ENCODE peak calls at places on chromosomes 16 and 17, in eight cellular contexts. X, L, W, A, J, M, C and T are unnamed samples.

GRCh38 chr17:7572588-7573323 is 6.7 kb upstream of the CD68 start:
- DNase-seq in X (peak), L (peak), W (peak), A (peak), J (peak), M (no peak), C (peak), T (peak)

GRCh38 chr17:40596261-40596919 is 31.1 kb upstream of the CCR7 start:
- DNase-seq in X (peak), L (no peak), W (no peak), A (no peak), J (no peak), M (no peak), C (peak), T (peak)

GRCh38 chr16:11404608-11405007 is 59.3 kb downstream of the RMI2 start:
- DNase-seq in X (no peak), L (no peak), W (no peak), A (no peak), J (no peak), M (no peak), C (no peak), T (no peak)

GRCh38 chr16:11175850-11176341 is 80.1 kb downstream of the SOCS1 start:
- DNase-seq in X (no peak), L (no peak), W (no peak), A (no peak), J (no peak), M (no peak), C (no peak), T (peak)

GRCh38 chr16:72400257-72401078 is 228.5 kb upstream of the PMFBP1 start:
- DNase-seq in X (peak), L (no peak), W (peak), A (peak), J (no peak), M (no peak), C (peak), T (peak)

GRCh38 chr17:55281592-55282378 is 17.0 kb downstream of the HLF start:
- DNase-seq in X (no peak), L (no peak), W (no peak), A (no peak), J (no peak), M (no peak), C (no peak), T (no peak)

GRCh38 chr17:70031341-70031740 is 43.7 kb upstream of the KCNJ16 start:
- DNase-seq in X (no peak), L (no peak), W (no peak), A (no peak), J (no peak), M (no peak), C (no peak), T (no peak)

GRCh38 chr17:48143629-48144028 is 36.1 kb downstream of the SNX11 start:
- DNase-seq in X (no peak), L (peak), W (no peak), A (no peak), J (no peak), M (no peak), C (no peak), T (peak)

GRCh38 chr16:3766177-3766576 is 48.9 kb upstream of the TRAP1 start:
- DNase-seq in X (no peak), L (no peak), W (no peak), A (no peak), J (no peak), M (no peak), C (no peak), T (no peak)

GRCh38 chr17:49365667-49366066 is 3.6 kb upstream of the ZNF652 start:
- DNase-seq in X (no peak), L (peak), W (no peak), A (peak), J (no peak), M (no peak), C (peak), T (peak)

GRCh38 chr17:73976147-73976546 is 227.3 kb upstream of the RPL38 start:
- DNase-seq in X (no peak), L (no peak), W (no peak), A (no peak), J (no peak), M (no peak), C (no peak), T (no peak)

GRCh38 chr16:12305847-12306246 is 329.3 kb downstream of the SNX29 start:
- DNase-seq in X (no peak), L (no peak), W (no peak), A (no peak), J (no peak), M (no peak), C (no peak), T (no peak)

GRCh38 chr17:5822281-5823060 is 238.2 kb upstream of the NLRP1 start:
- DNase-seq in X (no peak), L (no peak), W (no peak), A (no peak), J (no peak), M (no peak), C (no peak), T (no peak)

GRCh38 chr17:35612924-35613521 is 25.9 kb downstream of the AP2B1 start:
- DNase-seq in X (peak), L (no peak), W (peak), A (peak), J (no peak), M (peak), C (peak), T (peak)

GRCh38 chr17:39579318-39580081 is 28.2 kb downstream of the NEUROD2 start:
- DNase-seq in X (no peak), L (no peak), W (peak), A (no peak), J (peak), M (no peak), C (no peak), T (no peak)

GRCh38 chr16:1164382-1164781 is 11.5 kb downstream of the CACNA1H start:
- DNase-seq in X (no peak), L (no peak), W (no peak), A (no peak), J (no peak), M (no peak), C (no peak), T (no peak)

GRCh38 chr16:13909872-13910303 is 10.1 kb upstream of the ERCC4 start:
- DNase-seq in X (no peak), L (no peak), W (peak), A (peak), J (peak), M (peak), C (no peak), T (no peak)

GRCh38 chr17:32876414-32877163 is at the start of gene MYO1D:
- DNase-seq in X (no peak), L (peak), W (no peak), A (no peak), J (peak), M (no peak), C (peak), T (peak)

GRCh38 chr16:65118866-65119265 is 3.0 kb downstream of the CDH11 start:
- DNase-seq in X (no peak), L (no peak), W (peak), A (no peak), J (no peak), M (no peak), C (no peak), T (no peak)

GRCh38 chr17:3845754-3846738 is at the start of gene NCBP3:
- DNase-seq in X (peak), L (peak), W (peak), A (peak), J (peak), M (peak), C (peak), T (peak)

GRCh38 chr16:31305219-31305618 is 45.4 kb downstream of the ITGAM start:
- DNase-seq in X (no peak), L (no peak), W (no peak), A (no peak), J (no peak), M (no peak), C (no peak), T (no peak)

GRCh38 chr17:67386965-67387551 is 10.0 kb downstream of the PITPNC1 start:
- DNase-seq in X (no peak), L (no peak), W (peak), A (peak), J (peak), M (no peak), C (peak), T (peak)

GRCh38 chr17:67942810-67943209 is 53.5 kb downstream of the C17orf58 start:
- DNase-seq in X (no peak), L (no peak), W (peak), A (no peak), J (no peak), M (no peak), C (peak), T (no peak)

GRCh38 chr16:84785843-84786538 is 33.8 kb upstream of the CRISPLD2 start:
- DNase-seq in X (no peak), L (no peak), W (peak), A (peak), J (peak), M (no peak), C (no peak), T (no peak)

GRCh38 chr17:1888741-1889140 is 58.9 kb downstream of the RPA1 start:
- DNase-seq in X (no peak), L (no peak), W (no peak), A (no peak), J (no peak), M (no peak), C (no peak), T (no peak)

GRCh38 chr17:8104911-8105310 is 13.4 kb downstream of the ALOXE3 start:
- DNase-seq in X (no peak), L (no peak), W (no peak), A (no peak), J (no peak), M (no peak), C (no peak), T (no peak)

GRCh38 chr16:55571191-55571897 is 4.9 kb downstream of the CAPNS2 start:
- DNase-seq in X (no peak), L (no peak), W (no peak), A (no peak), J (no peak), M (no peak), C (no peak), T (no peak)

GRCh38 chr17:50146927-50147640 is 3.4 kb downstream of the PPP1R9B start:
- DNase-seq in X (no peak), L (no peak), W (no peak), A (no peak), J (no peak), M (no peak), C (no peak), T (peak)

GRCh38 chr17:4717791-4718190 is 7.4 kb downstream of the ARRB2 start:
- DNase-seq in X (no peak), L (no peak), W (no peak), A (no peak), J (no peak), M (no peak), C (no peak), T (no peak)

GRCh38 chr17:45235071-45236001 is 13.7 kb downstream of the FMNL1 start:
- DNase-seq in X (peak), L (peak), W (peak), A (peak), J (peak), M (peak), C (peak), T (peak)

GRCh38 chr17:65366102-65366844 is 195.2 kb downstream of the AXIN2 start:
- DNase-seq in X (no peak), L (no peak), W (no peak), A (no peak), J (no peak), M (no peak), C (no peak), T (no peak)

GRCh38 chr17:19335951-19336631 is 26.4 kb downstream of the B9D1 start:
- DNase-seq in X (no peak), L (peak), W (no peak), A (no peak), J (no peak), M (no peak), C (no peak), T (no peak)

DNA sequence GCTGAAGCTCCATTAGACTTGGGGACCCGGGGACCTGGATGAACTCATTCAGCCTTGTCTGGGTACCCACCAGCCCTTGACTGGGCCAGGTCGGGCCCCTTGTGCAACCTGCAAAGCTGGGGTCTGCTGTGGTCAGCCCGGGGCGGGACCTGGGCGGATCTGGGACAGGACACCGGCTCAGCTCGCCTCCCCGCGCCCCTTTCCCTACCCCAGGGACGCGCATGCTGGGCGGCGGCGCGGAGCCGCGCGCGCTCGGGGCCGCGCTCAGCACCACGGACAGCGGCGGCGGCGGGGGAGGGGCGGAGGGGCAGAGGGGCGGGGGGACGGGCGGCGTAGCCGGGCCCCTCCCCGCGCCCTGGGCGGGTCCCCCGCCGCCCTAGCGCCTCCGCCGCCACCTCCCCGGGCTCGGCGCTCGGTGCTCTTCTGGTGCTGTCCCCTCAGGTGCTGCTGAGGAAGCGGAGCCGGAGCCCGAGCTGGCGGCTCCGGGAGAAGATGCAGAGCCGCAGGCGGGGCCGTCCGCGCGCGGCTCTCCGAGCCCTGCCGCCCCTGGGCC is 7.4 kb downstream of the ACD start:
- DNase-seq in X (no peak), L (no peak), W (no peak), A (no peak), J (no peak), M (no peak), C (no peak), T (no peak)
- H3K4me3 ChIP-seq in X (peak), L (no peak), W (no peak), A (peak), J (peak), M (peak), C (no peak), T (no peak)

GRCh38 chr17:82753201-82753464 is 1.3 kb downstream of the TBCD start:
- DNase-seq in X (no peak), L (no peak), W (no peak), A (no peak), J (no peak), M (no peak), C (no peak), T (no peak)

GRCh38 chr17:82752371-82753200 is 721 bp downstream of the TBCD start:
- DNase-seq in X (no peak), L (no peak), W (peak), A (no peak), J (no peak), M (no peak), C (peak), T (peak)

GRCh38 chr17:82753516-82753915 is 1.7 kb downstream of the TBCD start:
- DNase-seq in X (no peak), L (no peak), W (no peak), A (no peak), J (no peak), M (no peak), C (no peak), T (no peak)

GRCh38 chr17:82756166-82756565 is 4.3 kb downstream of the TBCD start:
- DNase-seq in X (peak), L (no peak), W (no peak), A (no peak), J (no peak), M (no peak), C (no peak), T (no peak)

GRCh38 chr17:82754297-82755208 is 2.7 kb downstream of the TBCD start:
- DNase-seq in X (no peak), L (no peak), W (no peak), A (no peak), J (no peak), M (no peak), C (peak), T (no peak)
- TF ChIP-seq CTCF in X (no peak), L (no peak), W (no peak), A (no peak), J (no peak), M (no peak), C (no peak), T (no peak)

GRCh38 chr17:63702223-63702577 is 2.3 kb upstream of the LIMD2 start:
- DNase-seq in X (no peak), L (no peak), W (no peak), A (no peak), J (no peak), M (no peak), C (peak), T (peak)

GRCh38 chr17:63698886-63699637 is 863 bp downstream of the LIMD2 start:
- DNase-seq in X (no peak), L (peak), W (peak), A (peak), J (peak), M (no peak), C (peak), T (peak)

GRCh38 chr17:63701477-63702222 is 1.7 kb upstream of the LIMD2 start:
- DNase-seq in X (no peak), L (no peak), W (no peak), A (no peak), J (peak), M (no peak), C (peak), T (peak)

GRCh38 chr17:63699638-63700527 is at the start of gene LIMD2:
- DNase-seq in X (no peak), L (peak), W (peak), A (peak), J (peak), M (no peak), C (peak), T (peak)

DNA sequence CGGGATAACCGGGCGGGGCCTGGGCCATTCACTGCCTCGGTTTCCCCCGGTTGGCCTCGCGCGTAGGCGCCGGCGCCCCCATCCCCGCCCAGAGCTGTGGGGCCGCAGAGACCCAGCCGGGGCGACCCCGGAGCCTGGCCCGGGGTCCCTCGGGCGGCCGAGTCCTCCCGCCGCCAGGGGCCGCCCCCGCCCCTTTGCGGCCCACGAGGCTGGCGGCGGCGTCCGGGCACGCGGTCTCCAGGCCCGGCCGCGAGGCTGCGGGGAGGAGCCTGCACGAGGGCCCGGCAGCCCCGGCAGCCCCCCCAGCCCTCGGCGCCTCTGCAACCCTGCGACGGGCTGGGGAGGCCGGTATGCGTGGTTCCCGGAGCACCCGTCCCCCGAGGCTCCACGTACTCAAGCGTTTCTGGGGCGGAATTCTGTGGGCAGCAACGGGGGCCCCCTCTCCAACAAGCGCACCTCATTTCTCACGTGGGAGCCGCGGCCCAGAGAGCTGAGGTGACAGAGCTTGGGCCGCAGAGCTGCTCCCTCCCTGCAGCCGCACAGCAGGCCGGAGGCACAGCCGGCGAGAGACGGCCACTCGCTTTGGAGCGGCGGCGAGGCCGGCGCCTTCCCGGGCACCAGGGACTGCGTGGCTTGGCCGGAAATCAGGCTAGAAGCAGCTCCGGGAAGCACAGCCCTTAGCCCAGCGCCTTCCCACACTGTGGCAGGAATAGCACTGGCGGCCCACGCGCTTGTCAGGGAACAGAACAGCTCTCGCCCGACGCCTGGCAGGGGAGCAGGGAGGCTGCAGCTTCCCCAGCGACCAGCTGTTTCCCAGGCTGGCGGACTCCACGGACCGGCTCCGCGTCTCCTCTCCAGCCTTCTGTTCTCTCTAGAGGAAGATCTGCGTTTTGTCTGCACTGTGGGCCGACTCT is 860 bp upstream of the LIMD2 start:
- DNase-seq in X (no peak), L (peak), W (peak), A (peak), J (peak), M (no peak), C (peak), T (peak)
- H3K4me3 ChIP-seq in X (peak), L (no peak), W (no peak), A (peak), J (peak), M (peak), C (peak), T (peak)

GRCh38 chr16:81673432-81673831 is 105.7 kb upstream of the PLCG2 start:
- DNase-seq in X (no peak), L (no peak), W (no peak), A (no peak), J (no peak), M (no peak), C (no peak), T (no peak)
- TF ChIP-seq CTCF in X (no peak), L (no peak), W (no peak), A (no peak), J (no peak), M (no peak), C (no peak), T (no peak)

DNA sequence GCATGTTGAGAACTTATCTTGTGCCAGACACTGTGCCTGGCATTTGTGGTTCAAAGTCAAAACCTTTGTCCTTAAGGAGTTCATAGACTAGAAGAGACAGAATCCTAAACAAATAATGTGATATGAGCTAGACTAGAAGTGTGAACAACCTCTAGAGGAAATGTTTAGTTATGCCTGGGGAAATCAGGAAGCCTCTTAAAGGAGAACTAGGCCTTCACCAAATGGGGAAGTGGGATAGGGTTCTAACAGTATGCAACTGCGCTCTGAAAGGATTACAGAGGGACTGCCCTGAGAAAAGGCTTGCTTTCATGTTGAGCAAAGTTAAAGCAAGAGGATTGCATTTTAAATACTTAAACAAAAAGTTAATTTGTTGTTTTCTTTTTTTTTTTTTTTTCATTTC is 4.9 kb downstream of the RUNDC1 start:
- DNase-seq in X (no peak), L (no peak), W (peak), A (no peak), J (no peak), M (no peak), C (peak), T (peak)
- H3K4me3 ChIP-seq in X (no peak), L (no peak), W (no peak), A (no peak), J (no peak), M (no peak), C (peak), T (peak)

GRCh38 chr17:14138649-14139048 is 69.3 kb downstream of the COX10 start:
- DNase-seq in X (no peak), L (no peak), W (no peak), A (no peak), J (no peak), M (no peak), C (no peak), T (no peak)
- TF ChIP-seq CTCF in X (no peak), L (no peak), W (no peak), A (no peak), J (no peak), M (no peak), C (no peak), T (no peak)

GRCh38 chr17:82287849-82288601 is 14.5 kb upstream of the CSNK1D start:
- DNase-seq in X (no peak), L (no peak), W (peak), A (peak), J (peak), M (no peak), C (no peak), T (no peak)
- H3K4me3 ChIP-seq in X (no peak), L (no peak), W (no peak), A (no peak), J (no peak), M (no peak), C (no peak), T (no peak)